ENCODE peak calls at places on chromosomes 16 and 17, in nine cellular contexts. J is cardiac fibroblast, G is CD14-positive monocyte, I is body of pancreas, F is upper lobe of left lung, N is A549, L is GM13977, B is GM23338, X is neural progenitor cell. W is an unnamed sample.

GRCh38 chr16:24848065-24848464 is 2.3 kb downstream of the SLC5A11 start:
- DNase-seq in J (peak; percentile 78), G (no peak), I (no peak), F (no peak), N (no peak), L (no peak), B (no peak), X (no peak), W (peak; percentile 65)

GRCh38 chr16:12535535-12536411 is 267.9 kb downstream of the CPPED1 start:
- DNase-seq in J (no peak), G (no peak), I (no peak), F (no peak), N (peak; percentile 10), L (peak; percentile 80), B (peak; percentile 73), X (peak; percentile 88), W (no peak)

GRCh38 chr16:66719246-66719645 is 22.7 kb upstream of the CMTM4 start:
- DNase-seq in J (no peak), G (no peak), I (no peak), F (no peak), N (no peak), L (no peak), B (no peak), X (no peak), W (no peak)

GRCh38 chr16:12704492-12705111 is 99.1 kb downstream of the CPPED1 start:
- DNase-seq in J (no peak), G (no peak), I (no peak), F (no peak), N (no peak), L (no peak), B (no peak), X (no peak), W (no peak)

GRCh38 chr16:20380782-20381181 is 23.8 kb downstream of the PDILT start:
- DNase-seq in J (no peak), G (no peak), I (peak; percentile 71), F (no peak), N (no peak), L (no peak), B (no peak), X (no peak), W (no peak)

GRCh38 chr16:27461483-27462171 is 59.7 kb downstream of the IL21R start:
- DNase-seq in J (peak; percentile 29), G (no peak), I (no peak), F (no peak), N (no peak), L (no peak), B (no peak), X (no peak), W (no peak)

GRCh38 chr16:6331770-6332169 is 1000.9 kb upstream of the RBFOX1 start:
- DNase-seq in J (no peak), G (no peak), I (no peak), F (no peak), N (no peak), L (no peak), B (no peak), X (no peak), W (no peak)

GRCh38 chr16:29024280-29024679 is 39.4 kb downstream of the LAT start:
- DNase-seq in J (no peak), G (no peak), I (no peak), F (no peak), N (no peak), L (no peak), B (no peak), X (no peak), W (no peak)

GRCh38 chr16:74723224-74723623 is 22.6 kb upstream of the MLKL start:
- DNase-seq in J (no peak), G (peak; percentile 17), I (no peak), F (no peak), N (no peak), L (no peak), B (no peak), X (no peak), W (no peak)

GRCh38 chr16:74725641-74726040 is 25.0 kb upstream of the MLKL start:
- DNase-seq in J (no peak), G (peak; percentile 37), I (no peak), F (no peak), N (no peak), L (no peak), B (no peak), X (no peak), W (no peak)

GRCh38 chr16:74726736-74727135 is 26.1 kb upstream of the MLKL start:
- DNase-seq in J (peak; percentile 37), G (no peak), I (no peak), F (no peak), N (peak; percentile 72), L (no peak), B (peak; percentile 86), X (no peak), W (no peak)

GRCh38 chr16:74726056-74726455 is 25.4 kb upstream of the MLKL start:
- DNase-seq in J (no peak), G (no peak), I (no peak), F (no peak), N (no peak), L (no peak), B (no peak), X (no peak), W (no peak)

DNA sequence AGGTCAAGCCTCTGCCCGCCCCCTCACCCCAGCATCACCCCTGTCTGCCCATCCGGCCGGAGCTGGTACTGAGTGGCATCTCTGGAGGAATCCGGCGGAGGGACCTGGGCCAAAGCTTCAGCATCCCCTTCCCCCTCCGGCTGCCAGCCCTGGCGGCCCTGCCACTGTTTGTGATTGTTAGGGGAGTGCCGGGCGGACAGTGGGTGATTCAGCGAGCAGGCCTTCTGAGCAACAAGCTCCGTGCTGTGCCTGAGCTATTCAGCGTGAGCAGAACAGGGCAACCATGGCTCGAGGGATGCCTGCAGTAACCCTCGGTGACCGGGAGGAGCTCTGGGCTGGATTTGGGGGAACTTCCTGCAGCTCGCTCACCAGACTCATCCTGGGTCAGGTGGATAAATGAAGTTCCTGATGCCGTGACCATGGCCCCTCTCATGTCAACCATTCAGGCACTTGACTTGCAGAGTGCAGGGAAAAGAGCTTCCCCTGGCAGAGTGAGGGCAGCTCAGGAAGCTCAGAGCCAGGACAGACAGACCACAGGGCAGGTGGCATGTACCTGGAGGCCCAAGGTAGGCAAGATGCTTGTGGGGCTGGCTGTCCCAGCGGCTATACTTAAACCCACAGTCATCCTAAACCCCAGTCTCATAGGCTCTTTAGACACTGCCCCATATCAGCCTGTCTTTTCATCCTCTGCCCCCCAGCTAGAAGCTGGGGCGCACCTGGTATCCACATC is 24.3 kb upstream of the MLKL start:
- DNase-seq in J (peak; percentile 64), G (no peak), I (no peak), F (no peak), N (no peak), L (no peak), B (no peak), X (no peak), W (no peak)
- TF ChIP-seq CTCF in J (peak; percentile 34), G (no peak), I (no peak), F (no peak), N (no peak), L (no peak), B (no peak), X (no peak), W (no peak)

GRCh38 chr17:409848-410673 is 57.5 kb upstream of the RPH3AL start:
- DNase-seq in J (peak; percentile 99), G (peak; percentile 98), I (peak; percentile 100), F (peak; percentile 100), N (peak; percentile 100), L (peak; percentile 98), B (peak; percentile 99), X (peak; percentile 100), W (peak; percentile 93)

GRCh38 chr17:409308-409847 is 56.8 kb upstream of the RPH3AL start:
- DNase-seq in J (no peak), G (no peak), I (no peak), F (no peak), N (no peak), L (no peak), B (no peak), X (no peak), W (no peak)

GRCh38 chr17:411416-412120 is 59.0 kb upstream of the RPH3AL start:
- DNase-seq in J (no peak), G (no peak), I (no peak), F (no peak), N (no peak), L (no peak), B (no peak), X (no peak), W (no peak)

GRCh38 chr17:412211-413015 is 59.8 kb upstream of the RPH3AL start:
- DNase-seq in J (peak; percentile 77), G (peak; percentile 63), I (peak; percentile 53), F (peak; percentile 48), N (peak; percentile 70), L (peak; percentile 58), B (peak; percentile 84), X (peak; percentile 77), W (peak; percentile 36)

DNA sequence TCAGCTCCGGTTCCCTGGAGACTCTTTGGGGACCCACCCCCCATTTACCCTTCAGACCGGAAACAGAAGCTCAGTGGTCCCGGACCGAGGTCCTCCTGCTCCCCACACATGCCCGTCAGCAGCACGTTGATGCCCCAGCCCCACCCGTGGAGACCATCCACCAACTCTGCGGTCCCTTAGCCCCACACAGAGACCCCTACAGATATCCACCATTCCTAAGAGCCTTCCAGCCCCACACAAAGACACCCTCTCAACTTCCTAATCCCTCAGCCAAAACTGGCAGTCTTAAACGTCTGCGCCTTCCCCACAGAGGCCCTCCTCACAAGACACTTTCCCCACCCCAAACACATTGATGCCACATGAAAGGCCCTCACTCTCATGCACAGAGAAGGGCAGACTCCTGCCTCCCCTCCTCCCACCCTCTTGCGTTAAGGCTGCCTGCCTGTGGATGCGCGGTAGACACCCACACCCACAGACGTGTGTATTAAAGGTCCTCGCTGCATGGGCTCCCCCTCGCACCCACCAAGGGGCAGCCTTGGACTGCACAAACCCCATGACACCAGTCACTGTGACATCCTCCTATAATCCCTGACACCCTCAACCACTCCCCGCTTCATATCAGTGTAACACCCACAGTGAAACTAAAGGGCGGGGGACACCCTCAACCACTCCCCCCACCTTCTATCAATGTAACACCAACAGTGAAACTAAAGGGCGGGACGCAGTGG is 58.2 kb upstream of the RPH3AL start:
- DNase-seq in J (peak; percentile 21), G (no peak), I (no peak), F (no peak), N (peak; percentile 42), L (no peak), B (peak; percentile 70), X (peak; percentile 56), W (peak; percentile 5)
- TF ChIP-seq CTCF in J (no peak), G (no peak), I (no peak), F (no peak), N (no peak), L (no peak), B (peak; percentile 48), X (no peak), W (no peak)

DNA sequence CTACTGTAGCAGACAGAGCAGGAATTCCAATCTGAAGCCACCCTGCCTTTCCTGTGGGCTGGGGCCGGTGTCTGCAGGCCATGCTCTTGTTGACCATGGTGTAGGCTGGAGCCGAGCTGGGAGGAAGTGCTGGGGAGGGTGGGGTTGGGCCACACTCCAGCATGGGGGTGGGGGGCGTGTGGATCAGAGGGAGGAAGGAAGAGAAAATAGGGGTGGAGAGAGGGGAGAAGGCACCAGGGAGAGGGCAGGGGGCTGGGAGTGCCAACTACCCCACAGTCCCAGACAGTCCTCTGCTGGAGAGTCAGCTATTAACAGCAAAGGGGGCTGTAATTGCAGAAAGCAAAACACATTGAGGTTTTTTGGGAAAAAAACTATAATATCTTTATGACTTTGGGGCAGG is 54.2 kb upstream of the JPH3 start:
- DNase-seq in J (no peak), G (no peak), I (no peak), F (no peak), N (no peak), L (no peak), B (no peak), X (no peak), W (no peak)
- TF ChIP-seq CTCF in J (no peak), G (no peak), I (no peak), F (no peak), N (no peak), L (no peak), B (no peak), X (no peak), W (no peak)

GRCh38 chr16:60686824-60687223 is 1349.4 kb downstream of the CDH8 start:
- DNase-seq in J (no peak), G (no peak), I (no peak), F (no peak), N (no peak), L (no peak), B (peak; percentile 54), X (no peak), W (no peak)
- TF ChIP-seq CTCF in J (no peak), G (no peak), I (no peak), F (no peak), N (no peak), L (no peak), B (peak; percentile 65), X (peak; percentile 37), W (no peak)